ENCODE peak calls at places on chromosomes 13 and 19, in eight cellular contexts. O, Q, B, H, R, N, U and I are unnamed samples.

GRCh38 chr19:27774337-27774736 is 1438.6 kb downstream of the UQCRFS1 start:
- DNase-seq in O (no peak), N (peak), Q (no peak), R (no peak), H (no peak), U (no peak), B (no peak), I (no peak)

GRCh38 chr19:3275068-3275582 is 50.7 kb downstream of the CELF5 start:
- DNase-seq in R (no peak), U (no peak), Q (no peak), H (peak), N (peak), O (no peak), B (no peak), I (no peak)

GRCh38 chr19:18809149-18809978 is 18.3 kb upstream of the COMP start:
- DNase-seq in H (peak), R (no peak), Q (peak), U (peak), O (peak), N (no peak), B (peak), I (no peak)

GRCh38 chr19:13023666-13024065 is 28.4 kb downstream of the NFIX start:
- DNase-seq in H (no peak), O (no peak), N (no peak), U (no peak), R (no peak), Q (no peak), B (no peak), I (no peak)

GRCh38 chr13:106680796-106681482 is 113.0 kb upstream of the ARGLU1 start:
- DNase-seq in R (peak), U (no peak), H (no peak), Q (no peak), B (no peak), O (no peak), N (no peak), I (no peak)

GRCh38 chr19:35090795-35091214 is 24.8 kb upstream of the FXYD3 start:
- DNase-seq in R (no peak), O (no peak), U (no peak), B (no peak), Q (peak), N (no peak), H (no peak), I (no peak)

GRCh38 chr19:3369337-3370213 is 3.2 kb downstream of the NFIC start:
- DNase-seq in O (peak), Q (peak), N (no peak), H (no peak), U (peak), R (no peak), B (no peak), I (no peak)

GRCh38 chr19:10316229-10317044 is 622 bp upstream of the FDX2 start:
- DNase-seq in H (no peak), N (no peak), Q (no peak), B (no peak), U (no peak), R (no peak), O (peak), I (no peak)

GRCh38 chr13:40639226-40639681 is 27.2 kb downstream of the FOXO1 start:
- DNase-seq in U (no peak), R (no peak), O (no peak), B (no peak), H (peak), N (no peak), Q (no peak), I (no peak)

GRCh38 chr13:58087566-58087965 is 456.0 kb downstream of the PCDH17 start:
- DNase-seq in N (no peak), Q (no peak), B (no peak), R (no peak), O (no peak), H (no peak), U (no peak), I (no peak)

GRCh38 chr13:59422646-59423045 is 741.1 kb downstream of the DIAPH3 start:
- DNase-seq in O (no peak), Q (no peak), H (peak), R (no peak), U (no peak), N (no peak), B (no peak), I (no peak)

GRCh38 chr19:3969435-3970312 is 1.2 kb downstream of the DAPK3 start:
- DNase-seq in B (no peak), O (no peak), R (no peak), Q (peak), H (peak), N (no peak), U (no peak), I (peak)

GRCh38 chr13:76708138-76708537 is 178.1 kb downstream of the KCTD12 start:
- DNase-seq in N (no peak), R (no peak), B (no peak), H (no peak), Q (no peak), U (peak), O (no peak), I (no peak)

GRCh38 chr19:610801-611505 is 21.3 kb downstream of the HCN2 start:
- DNase-seq in R (no peak), Q (peak), B (no peak), H (peak), O (no peak), N (peak), U (peak), I (no peak)
- H3K27ac ChIP-seq in R (peak), Q (peak), B (no peak), H (peak), O (no peak), N (peak), U (peak), I (no peak)

GRCh38 chr19:38679839-38680238 is 32.4 kb downstream of the ACTN4 start:
- DNase-seq in H (no peak), Q (no peak), R (no peak), U (no peak), N (no peak), O (no peak), B (no peak), I (no peak)
- H3K27ac ChIP-seq in H (no peak), Q (peak), R (no peak), U (peak), N (no peak), O (peak), B (peak), I (peak)

DNA sequence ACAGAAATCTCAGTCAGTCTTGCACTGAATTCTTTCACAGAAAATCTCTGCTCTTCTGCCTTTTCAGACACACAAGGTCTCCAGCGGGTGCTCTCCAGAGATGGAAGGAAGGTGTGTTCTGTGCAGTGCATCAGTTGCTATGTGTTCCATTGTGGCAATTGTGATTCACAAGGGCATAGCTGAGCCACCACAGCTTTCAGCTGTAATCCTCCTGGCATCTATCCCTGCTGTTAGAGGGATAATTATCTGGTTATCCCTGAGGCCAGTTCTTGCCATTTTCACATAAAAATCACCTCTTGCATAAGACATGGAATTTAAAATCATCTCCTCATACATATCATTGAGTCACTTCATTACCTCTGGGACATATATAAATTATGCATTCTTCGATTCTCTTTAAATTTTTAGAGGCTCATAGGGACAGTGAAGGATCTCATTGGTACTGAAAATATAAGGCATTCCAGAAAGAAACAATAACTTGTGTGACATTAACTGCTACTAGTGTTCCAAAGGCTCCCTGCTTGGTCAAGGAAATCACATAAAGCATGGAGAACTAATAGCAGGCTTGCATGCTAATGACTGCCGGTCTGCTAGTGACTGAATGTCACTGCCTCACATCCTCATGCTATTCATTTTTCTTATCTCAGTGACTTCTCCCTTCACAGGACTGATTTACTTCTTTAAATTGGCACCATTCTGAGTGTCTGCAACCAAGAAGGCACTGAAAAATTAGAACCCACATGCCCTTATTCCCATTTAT is 214.0 kb downstream of the ENOX1 start:
- DNase-seq in N (no peak), O (no peak), Q (no peak), B (no peak), U (no peak), H (peak), R (no peak), I (peak)
- H3K27ac ChIP-seq in N (no peak), O (no peak), Q (no peak), B (no peak), U (no peak), H (no peak), R (peak), I (peak)

DNA sequence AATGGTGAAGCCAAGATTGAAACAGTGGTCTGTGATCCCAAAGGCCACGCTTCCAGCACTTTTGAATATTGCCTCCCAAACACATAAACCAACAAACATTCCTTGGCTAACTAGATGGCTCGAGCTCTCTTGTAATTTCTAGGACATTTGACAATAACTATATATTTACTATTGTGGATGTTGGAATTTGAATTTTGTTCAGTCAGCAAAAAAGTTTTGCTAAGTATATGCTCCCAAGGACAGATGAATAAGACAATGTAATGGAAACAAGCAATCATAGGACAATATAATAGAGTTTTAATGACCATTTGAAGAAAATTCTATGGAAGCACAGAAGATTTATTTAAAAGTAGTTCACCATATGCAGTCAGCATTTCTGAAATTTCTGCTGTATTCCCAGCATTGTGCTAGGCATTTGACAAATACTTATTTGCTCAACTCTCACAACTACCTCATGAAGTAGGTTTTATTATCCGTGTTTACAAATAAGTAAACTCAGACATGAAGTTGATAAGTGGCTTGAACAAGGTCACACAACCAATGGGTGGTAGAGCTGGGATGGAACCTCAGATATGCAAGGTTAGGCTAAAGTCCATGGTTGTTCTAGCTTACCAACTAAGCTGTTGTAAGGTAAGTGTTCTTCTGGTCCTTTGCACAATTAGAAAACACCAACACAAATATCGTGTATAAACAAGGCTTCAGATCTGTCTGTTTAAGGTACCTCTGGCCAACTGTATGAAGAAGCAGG is 205.1 kb downstream of the NUFIP1 start:
- DNase-seq in Q (no peak), R (no peak), H (no peak), O (no peak), N (no peak), U (no peak), B (no peak), I (no peak)
- H3K27ac ChIP-seq in Q (no peak), R (no peak), H (no peak), O (no peak), N (no peak), U (no peak), B (no peak), I (no peak)

GRCh38 chr13:110312669-110313031 is 5.6 kb downstream of the COL4A2 start:
- DNase-seq in B (no peak), O (no peak), U (no peak), N (no peak), H (peak), Q (no peak), R (no peak), I (peak)

GRCh38 chr13:110316196-110316595 is 9.1 kb downstream of the COL4A2 start:
- DNase-seq in N (no peak), U (no peak), Q (no peak), R (no peak), O (no peak), B (no peak), H (no peak), I (no peak)

GRCh38 chr13:110317093-110317492 is 10.0 kb downstream of the COL4A2 start:
- DNase-seq in U (no peak), H (no peak), B (no peak), O (no peak), N (no peak), R (no peak), Q (no peak), I (no peak)

GRCh38 chr13:110311721-110312668 is 4.9 kb downstream of the COL4A2 start:
- DNase-seq in B (no peak), U (no peak), Q (no peak), O (no peak), H (no peak), N (no peak), R (no peak), I (no peak)

DNA sequence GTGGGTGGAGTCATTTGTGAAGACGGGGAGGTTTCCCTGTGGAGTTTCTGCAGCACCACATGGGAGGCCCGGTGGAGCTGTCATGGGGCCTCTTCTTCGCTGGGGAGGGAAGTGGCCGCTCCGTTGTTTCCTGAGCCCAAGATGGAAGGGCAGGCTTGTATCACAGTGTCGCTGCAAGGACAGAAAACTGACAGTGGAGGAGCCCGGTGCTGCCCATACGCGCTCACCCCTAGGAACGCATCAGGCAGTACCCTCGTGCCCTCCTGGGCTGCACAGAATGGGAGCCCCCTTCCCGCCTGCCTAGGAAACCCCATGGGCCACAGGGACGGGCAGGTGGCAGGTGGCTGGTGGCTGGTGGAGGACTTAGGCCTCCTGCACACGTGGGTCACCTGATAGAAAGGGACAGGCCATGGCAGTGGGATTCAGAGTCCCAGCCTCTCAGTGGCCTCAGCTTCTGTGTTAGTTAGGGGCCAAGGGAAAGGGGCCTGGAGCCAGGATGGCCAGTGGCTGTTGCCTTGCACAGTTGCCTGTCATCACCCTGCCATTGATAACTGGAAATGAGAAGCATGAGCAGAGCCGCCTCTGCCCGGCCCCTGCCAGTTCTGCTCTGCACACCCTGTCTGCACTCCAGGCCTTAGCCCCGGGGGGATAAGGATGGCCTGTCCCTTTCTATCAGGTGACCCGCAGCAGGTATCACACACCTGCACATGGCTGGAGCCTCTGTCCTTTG is 7.6 kb downstream of the COL4A2 start:
- DNase-seq in U (peak), B (no peak), R (no peak), Q (no peak), H (no peak), N (no peak), O (no peak), I (no peak)
- H3K27ac ChIP-seq in U (peak), B (peak), R (no peak), Q (peak), H (peak), N (no peak), O (no peak), I (no peak)

DNA sequence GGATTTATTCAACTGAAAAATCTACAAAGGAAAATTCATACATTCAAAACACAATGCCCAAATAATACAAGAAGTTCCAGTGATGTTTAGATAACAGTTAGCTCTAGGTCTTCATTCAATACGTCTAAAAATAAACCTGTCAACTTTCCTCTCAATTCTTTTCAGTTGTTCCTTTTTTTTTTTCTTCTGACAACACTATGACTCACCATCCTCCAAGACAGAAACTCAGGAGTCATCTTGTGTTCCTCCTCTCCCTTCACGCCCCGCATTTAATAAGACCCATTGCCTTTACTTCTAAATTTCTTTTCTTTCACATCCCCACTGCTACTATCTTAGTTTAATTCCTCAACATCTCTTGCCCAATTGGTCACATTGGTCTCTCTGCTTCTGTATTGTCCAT is 759.9 kb downstream of the GPC5 start:
- DNase-seq in U (no peak), Q (no peak), R (no peak), N (no peak), H (peak), O (no peak), B (no peak), I (peak)
- H3K27ac ChIP-seq in U (no peak), Q (no peak), R (no peak), N (no peak), H (no peak), O (no peak), B (no peak), I (no peak)

GRCh38 chr13:52345048-52345447 is 60.9 kb downstream of the THSD1 start:
- DNase-seq in N (no peak), R (no peak), Q (no peak), B (no peak), O (no peak), H (peak), U (no peak), I (peak)

GRCh38 chr13:52348081-52348480 is 57.9 kb downstream of the THSD1 start:
- DNase-seq in H (peak), N (no peak), O (no peak), U (no peak), B (no peak), Q (no peak), R (no peak), I (no peak)

GRCh38 chr13:52345631-52346251 is 60.2 kb downstream of the THSD1 start:
- DNase-seq in B (no peak), H (no peak), N (no peak), U (no peak), R (no peak), O (no peak), Q (no peak), I (no peak)

GRCh38 chr13:52353116-52353718 is 52.8 kb downstream of the THSD1 start:
- DNase-seq in Q (no peak), O (no peak), N (no peak), B (no peak), U (no peak), H (peak), R (no peak), I (no peak)

GRCh38 chr13:52348983-52349780 is 56.8 kb downstream of the THSD1 start:
- DNase-seq in N (no peak), O (no peak), Q (no peak), U (no peak), B (no peak), H (peak), R (no peak), I (peak)
- H3K27ac ChIP-seq in N (no peak), O (no peak), Q (no peak), U (no peak), B (no peak), H (peak), R (no peak), I (peak)